ENCODE peak calls at places on chromosomes 13 and 19, in ten cellular contexts. One of them, this sample, is unnamed.

GRCh38 chr13:38967446-38967845 is 23.2 kb downstream of the STOML3 start:
- DNase-seq in HFF-Myc: no peak
- DNase-seq in H1: no peak
- DNase-seq in heart right ventricle: no peak
- DNase-seq in endodermal cell: no peak
- DNase-seq in brain microvascular endothelial cell: no peak
- DNase-seq in fibroblast of mammary gland: no peak
- DNase-seq in tibial nerve: no peak
- DNase-seq in PC-3: no peak
- DNase-seq in left ventricle myocardium inferior: no peak
- DNase-seq in this sample: no peak

GRCh38 chr13:56378566-56378965 is 762.2 kb upstream of the PRR20A start:
- DNase-seq in heart right ventricle: no peak
- DNase-seq in left ventricle myocardium inferior: no peak
- DNase-seq in H1: no peak
- DNase-seq in endodermal cell: no peak
- DNase-seq in HFF-Myc: no peak
- DNase-seq in brain microvascular endothelial cell: no peak
- DNase-seq in tibial nerve: no peak
- DNase-seq in PC-3: no peak
- DNase-seq in fibroblast of mammary gland: no peak
- DNase-seq in this sample: no peak

GRCh38 chr19:49361438-49362047 is 673 bp downstream of the TEAD2 start:
- DNase-seq in brain microvascular endothelial cell: peak
- DNase-seq in PC-3: peak
- DNase-seq in heart right ventricle: peak
- DNase-seq in H1: no peak
- DNase-seq in tibial nerve: peak
- DNase-seq in endodermal cell: peak
- DNase-seq in fibroblast of mammary gland: peak
- DNase-seq in left ventricle myocardium inferior: peak
- DNase-seq in HFF-Myc: peak
- DNase-seq in this sample: no peak

GRCh38 chr13:49641810-49642291 is 13.5 kb downstream of the ARL11 start:
- DNase-seq in H1: no peak
- DNase-seq in left ventricle myocardium inferior: peak
- DNase-seq in tibial nerve: peak
- DNase-seq in heart right ventricle: peak
- DNase-seq in brain microvascular endothelial cell: peak
- DNase-seq in endodermal cell: no peak
- DNase-seq in HFF-Myc: peak
- DNase-seq in fibroblast of mammary gland: peak
- DNase-seq in PC-3: peak
- DNase-seq in this sample: no peak

GRCh38 chr13:94464771-94465170 is 14.7 kb downstream of the DCT start:
- DNase-seq in PC-3: no peak
- DNase-seq in endodermal cell: peak
- DNase-seq in H1: no peak
- DNase-seq in tibial nerve: no peak
- DNase-seq in heart right ventricle: no peak
- DNase-seq in brain microvascular endothelial cell: no peak
- DNase-seq in HFF-Myc: no peak
- DNase-seq in left ventricle myocardium inferior: no peak
- DNase-seq in fibroblast of mammary gland: peak
- DNase-seq in this sample: no peak

GRCh38 chr13:62512194-62513141 is 1096.8 kb upstream of the PCDH20 start:
- DNase-seq in PC-3: peak
- DNase-seq in brain microvascular endothelial cell: peak
- DNase-seq in endodermal cell: peak
- DNase-seq in HFF-Myc: no peak
- DNase-seq in fibroblast of mammary gland: peak
- DNase-seq in left ventricle myocardium inferior: no peak
- DNase-seq in heart right ventricle: no peak
- DNase-seq in tibial nerve: no peak
- DNase-seq in H1: peak
- DNase-seq in this sample: peak

GRCh38 chr13:113840541-113841354 is 23.1 kb downstream of the GAS6 start:
- DNase-seq in fibroblast of mammary gland: no peak
- DNase-seq in H1: no peak
- DNase-seq in PC-3: no peak
- DNase-seq in left ventricle myocardium inferior: peak
- DNase-seq in HFF-Myc: no peak
- DNase-seq in heart right ventricle: no peak
- DNase-seq in brain microvascular endothelial cell: no peak
- DNase-seq in tibial nerve: no peak
- DNase-seq in endodermal cell: no peak
- DNase-seq in this sample: no peak

GRCh38 chr13:76972430-76972829 is 19.5 kb upstream of the CLN5 start:
- DNase-seq in heart right ventricle: no peak
- DNase-seq in left ventricle myocardium inferior: no peak
- DNase-seq in endodermal cell: peak
- DNase-seq in HFF-Myc: no peak
- DNase-seq in PC-3: no peak
- DNase-seq in tibial nerve: no peak
- DNase-seq in fibroblast of mammary gland: no peak
- DNase-seq in H1: no peak
- DNase-seq in brain microvascular endothelial cell: no peak
- DNase-seq in this sample: no peak

GRCh38 chr13:112952759-112953541 is 16.1 kb upstream of the MCF2L start:
- DNase-seq in fibroblast of mammary gland: no peak
- DNase-seq in tibial nerve: no peak
- DNase-seq in left ventricle myocardium inferior: no peak
- DNase-seq in H1: no peak
- DNase-seq in endodermal cell: peak
- DNase-seq in HFF-Myc: no peak
- DNase-seq in PC-3: no peak
- DNase-seq in heart right ventricle: no peak
- DNase-seq in brain microvascular endothelial cell: no peak
- DNase-seq in this sample: no peak

GRCh38 chr13:42396501-42396900 is 124.5 kb downstream of the AKAP11 start:
- DNase-seq in brain microvascular endothelial cell: no peak
- DNase-seq in left ventricle myocardium inferior: no peak
- DNase-seq in heart right ventricle: no peak
- DNase-seq in endodermal cell: no peak
- DNase-seq in fibroblast of mammary gland: no peak
- DNase-seq in H1: no peak
- DNase-seq in PC-3: peak
- DNase-seq in HFF-Myc: no peak
- DNase-seq in tibial nerve: no peak
- DNase-seq in this sample: no peak

GRCh38 chr13:112132619-112133018 is 65.7 kb downstream of the SOX1 start:
- DNase-seq in HFF-Myc: no peak
- DNase-seq in left ventricle myocardium inferior: no peak
- DNase-seq in brain microvascular endothelial cell: no peak
- DNase-seq in tibial nerve: no peak
- DNase-seq in heart right ventricle: no peak
- DNase-seq in PC-3: no peak
- DNase-seq in H1: no peak
- DNase-seq in fibroblast of mammary gland: no peak
- DNase-seq in endodermal cell: no peak
- DNase-seq in this sample: no peak

DNA sequence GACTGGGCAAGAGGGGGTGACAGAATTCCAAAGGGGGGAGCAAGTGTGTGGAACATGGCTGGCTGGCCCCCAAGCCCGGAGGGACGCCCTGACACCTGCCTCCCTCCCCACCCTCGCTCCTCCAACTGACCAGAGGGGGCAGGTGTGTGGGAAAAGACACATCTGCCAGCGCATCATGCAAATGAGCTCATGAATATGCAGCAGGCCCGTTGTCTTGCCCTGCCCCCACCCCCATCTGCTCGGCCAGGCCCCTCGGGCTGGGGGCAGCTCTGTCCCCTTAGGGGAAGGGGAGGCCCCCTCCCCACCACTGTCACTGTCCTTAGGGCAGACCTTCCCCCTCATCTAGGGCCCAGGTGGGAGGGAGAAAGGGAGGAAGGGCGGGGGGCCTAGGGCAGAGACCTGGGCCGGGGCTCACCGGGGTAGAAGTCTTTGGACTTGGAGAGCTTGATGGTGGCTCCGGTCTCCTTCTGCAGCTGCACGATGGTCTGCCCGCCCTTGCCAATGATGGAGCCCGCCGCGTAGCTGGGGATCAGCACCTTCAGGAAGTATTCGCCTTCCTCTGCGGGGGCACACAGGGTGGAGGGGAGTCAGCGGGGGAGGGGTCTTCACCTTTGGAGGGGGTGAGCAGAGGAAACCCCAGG is 12.9 kb downstream of the NOVA2 start:
- DNase-seq in HFF-Myc: no peak
- DNase-seq in brain microvascular endothelial cell: no peak
- DNase-seq in fibroblast of mammary gland: no peak
- DNase-seq in left ventricle myocardium inferior: no peak
- DNase-seq in tibial nerve: no peak
- DNase-seq in H1: peak
- DNase-seq in endodermal cell: peak
- DNase-seq in heart right ventricle: no peak
- DNase-seq in PC-3: no peak
- DNase-seq in this sample: no peak
- TF ChIP-seq CTCF in HFF-Myc: no peak
- TF ChIP-seq CTCF in brain microvascular endothelial cell: no peak
- TF ChIP-seq CTCF in fibroblast of mammary gland: no peak
- TF ChIP-seq CTCF in left ventricle myocardium inferior: no peak
- TF ChIP-seq CTCF in tibial nerve: no peak
- TF ChIP-seq CTCF in H1: peak
- TF ChIP-seq CTCF in endodermal cell: peak
- TF ChIP-seq CTCF in heart right ventricle: no peak
- TF ChIP-seq CTCF in PC-3: peak
- TF ChIP-seq CTCF in this sample: no peak

GRCh38 chr19:57546513-57546912 is 13.2 kb downstream of the ZNF550 start:
- DNase-seq in left ventricle myocardium inferior: no peak
- DNase-seq in tibial nerve: no peak
- DNase-seq in PC-3: no peak
- DNase-seq in brain microvascular endothelial cell: no peak
- DNase-seq in H1: no peak
- DNase-seq in fibroblast of mammary gland: no peak
- DNase-seq in HFF-Myc: no peak
- DNase-seq in endodermal cell: no peak
- DNase-seq in heart right ventricle: no peak
- DNase-seq in this sample: no peak
- H3K4me3 ChIP-seq in left ventricle myocardium inferior: no peak
- H3K4me3 ChIP-seq in tibial nerve: no peak
- H3K4me3 ChIP-seq in PC-3: no peak
- H3K4me3 ChIP-seq in brain microvascular endothelial cell: no peak
- H3K4me3 ChIP-seq in H1: no peak
- H3K4me3 ChIP-seq in fibroblast of mammary gland: no peak
- H3K4me3 ChIP-seq in HFF-Myc: no peak
- H3K4me3 ChIP-seq in endodermal cell: peak
- H3K4me3 ChIP-seq in heart right ventricle: no peak
- H3K4me3 ChIP-seq in this sample: no peak

DNA sequence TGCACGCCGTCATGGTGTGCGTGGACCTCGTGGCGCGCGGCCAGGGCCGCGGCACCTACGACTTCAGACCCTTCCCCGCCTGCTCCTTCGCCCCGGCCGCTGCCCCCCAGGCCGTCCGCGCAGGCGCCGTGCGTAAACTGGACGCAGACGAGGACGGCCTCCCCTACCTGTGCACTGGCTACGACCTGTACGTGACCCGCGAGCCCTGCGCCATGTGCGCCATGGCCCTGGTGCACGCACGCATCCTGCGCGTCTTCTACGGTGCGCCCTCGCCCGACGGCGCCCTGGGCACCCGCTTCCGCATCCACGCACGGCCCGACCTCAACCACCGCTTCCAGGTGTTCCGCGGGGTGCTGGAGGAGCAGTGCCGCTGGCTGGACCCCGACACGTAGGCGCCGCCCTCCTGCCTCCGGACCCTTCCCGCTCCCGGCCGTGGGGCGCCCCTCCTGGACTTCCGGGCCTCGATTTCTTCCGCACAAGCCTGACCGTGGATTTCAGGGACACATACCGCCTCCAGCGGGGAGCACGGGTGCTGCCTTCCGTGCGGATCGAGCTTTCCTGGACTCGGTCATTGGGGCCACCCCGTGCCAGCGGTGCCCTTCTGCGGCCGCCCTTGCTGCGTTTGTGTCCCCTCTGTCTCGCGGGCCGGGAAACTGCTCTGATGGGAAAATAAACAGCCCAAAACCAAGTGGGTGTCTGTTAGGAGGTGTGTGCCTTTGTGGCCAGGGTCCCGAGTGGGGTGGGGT is 7.7 kb downstream of the ADAT3 start:
- DNase-seq in brain microvascular endothelial cell: no peak
- DNase-seq in tibial nerve: no peak
- DNase-seq in H1: no peak
- DNase-seq in endodermal cell: no peak
- DNase-seq in left ventricle myocardium inferior: no peak
- DNase-seq in fibroblast of mammary gland: no peak
- DNase-seq in HFF-Myc: no peak
- DNase-seq in heart right ventricle: no peak
- DNase-seq in PC-3: no peak
- DNase-seq in this sample: no peak
- TF ChIP-seq CTCF in brain microvascular endothelial cell: no peak
- TF ChIP-seq CTCF in tibial nerve: no peak
- TF ChIP-seq CTCF in H1: no peak
- TF ChIP-seq CTCF in endodermal cell: no peak
- TF ChIP-seq CTCF in left ventricle myocardium inferior: no peak
- TF ChIP-seq CTCF in fibroblast of mammary gland: no peak
- TF ChIP-seq CTCF in HFF-Myc: no peak
- TF ChIP-seq CTCF in heart right ventricle: no peak
- TF ChIP-seq CTCF in PC-3: no peak
- TF ChIP-seq CTCF in this sample: no peak

DNA sequence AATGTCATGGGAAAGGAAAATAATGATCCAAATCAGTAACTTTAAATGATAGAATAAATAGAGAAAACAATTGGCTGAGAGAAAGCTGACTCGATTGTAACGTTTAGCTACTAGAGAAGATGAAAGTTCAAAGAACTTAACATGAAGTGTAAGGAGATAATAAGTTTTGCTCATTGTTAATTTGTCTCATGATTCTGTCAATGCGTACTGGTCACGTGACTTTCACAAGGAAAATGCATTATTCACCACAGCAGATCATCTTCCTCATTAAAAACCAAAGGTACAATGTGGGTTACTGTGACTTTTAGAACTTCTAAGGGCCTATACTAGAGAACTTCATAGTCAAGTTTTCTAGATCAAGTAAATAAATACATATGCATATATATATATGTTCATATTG is 1207.2 kb downstream of the EFNB2 start:
- DNase-seq in tibial nerve: no peak
- DNase-seq in PC-3: no peak
- DNase-seq in endodermal cell: no peak
- DNase-seq in H1: no peak
- DNase-seq in left ventricle myocardium inferior: no peak
- DNase-seq in brain microvascular endothelial cell: no peak
- DNase-seq in heart right ventricle: no peak
- DNase-seq in fibroblast of mammary gland: no peak
- DNase-seq in HFF-Myc: no peak
- DNase-seq in this sample: no peak
- H3K4me3 ChIP-seq in tibial nerve: no peak
- H3K4me3 ChIP-seq in PC-3: no peak
- H3K4me3 ChIP-seq in endodermal cell: no peak
- H3K4me3 ChIP-seq in H1: no peak
- H3K4me3 ChIP-seq in left ventricle myocardium inferior: no peak
- H3K4me3 ChIP-seq in brain microvascular endothelial cell: no peak
- H3K4me3 ChIP-seq in heart right ventricle: no peak
- H3K4me3 ChIP-seq in fibroblast of mammary gland: no peak
- H3K4me3 ChIP-seq in HFF-Myc: no peak
- H3K4me3 ChIP-seq in this sample: no peak

DNA sequence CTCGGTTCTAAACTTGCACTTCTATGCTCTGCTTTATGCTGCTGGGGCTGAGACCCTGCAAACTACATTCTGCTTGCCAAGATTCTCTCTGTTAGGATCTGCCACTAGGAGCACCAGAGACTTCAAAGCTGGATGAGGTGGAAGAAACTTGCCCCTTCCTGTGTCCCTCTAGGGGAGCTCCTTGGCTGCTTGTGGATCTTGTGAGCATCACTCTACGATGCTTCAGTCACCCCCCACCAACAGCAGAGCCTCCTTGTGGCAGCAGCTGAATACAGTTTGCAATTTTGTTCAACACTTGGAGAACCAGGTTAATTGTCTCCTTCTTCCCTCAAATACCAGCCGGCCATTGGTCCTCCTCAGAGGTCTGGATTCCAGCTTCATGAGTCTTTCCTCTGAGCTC is 310.6 kb downstream of the FGF14 start:
- DNase-seq in fibroblast of mammary gland: peak
- DNase-seq in H1: peak
- DNase-seq in HFF-Myc: no peak
- DNase-seq in left ventricle myocardium inferior: no peak
- DNase-seq in endodermal cell: peak
- DNase-seq in brain microvascular endothelial cell: peak
- DNase-seq in tibial nerve: no peak
- DNase-seq in PC-3: peak
- DNase-seq in heart right ventricle: no peak
- DNase-seq in this sample: no peak
- TF ChIP-seq CTCF in fibroblast of mammary gland: no peak
- TF ChIP-seq CTCF in H1: peak
- TF ChIP-seq CTCF in HFF-Myc: no peak
- TF ChIP-seq CTCF in left ventricle myocardium inferior: no peak
- TF ChIP-seq CTCF in endodermal cell: peak
- TF ChIP-seq CTCF in brain microvascular endothelial cell: peak
- TF ChIP-seq CTCF in tibial nerve: no peak
- TF ChIP-seq CTCF in PC-3: peak
- TF ChIP-seq CTCF in heart right ventricle: peak
- TF ChIP-seq CTCF in this sample: no peak

This sample was measured in GM12864.